ENCODE peak calls at places on chromosome 14, in six cellular contexts. Z, S, G, J, C and D are unnamed samples.

GRCh38 chr14:53741379-53742225 is 215.0 kb downstream of the BMP4 start:
- DNase-seq in G (peak), C (no peak), S (no peak), J (no peak), Z (no peak), D (no peak)

GRCh38 chr14:71206766-71207371 is 299.6 kb downstream of the PCNX1 start:
- DNase-seq in Z (no peak), J (peak), S (peak), G (peak), C (peak), D (no peak)

GRCh38 chr14:34981743-34982420 is 910 bp upstream of the SRP54 start:
- DNase-seq in C (no peak), S (peak), J (peak), G (peak), Z (peak), D (peak)

GRCh38 chr14:97213720-97214119 is 416.5 kb downstream of the VRK1 start:
- DNase-seq in C (no peak), G (no peak), Z (no peak), S (no peak), J (no peak), D (no peak)

GRCh38 chr14:103712633-103713247 is 2.5 kb downstream of the XRCC3 start:
- DNase-seq in C (no peak), J (no peak), G (no peak), Z (no peak), S (no peak), D (no peak)

GRCh38 chr14:37546621-37547447 is 48.2 kb downstream of the FOXA1 start:
- DNase-seq in Z (no peak), J (peak), C (no peak), G (peak), S (no peak), D (no peak)

GRCh38 chr14:53247596-53248370 is 94.7 kb upstream of the DDHD1 start:
- DNase-seq in J (no peak), S (no peak), Z (no peak), C (peak), G (no peak), D (no peak)

GRCh38 chr14:69342928-69343525 is 55.1 kb downstream of the ERH start:
- DNase-seq in Z (no peak), C (peak), J (no peak), S (no peak), G (no peak), D (no peak)

GRCh38 chr14:59582161-59582560 is 5.5 kb upstream of the CCDC175 start:
- DNase-seq in J (no peak), Z (no peak), C (no peak), S (no peak), G (peak), D (no peak)

GRCh38 chr14:59576332-59577294 is at the start of gene CCDC175:
- DNase-seq in G (peak), J (peak), S (peak), C (peak), Z (peak), D (peak)
- H3K4me3 ChIP-seq in G (peak), J (peak), S (peak), C (peak), Z (peak), D (peak)

GRCh38 chr14:81144811-81145598 is 75.8 kb downstream of the GTF2A1 start:
- DNase-seq in G (peak), C (no peak), J (no peak), Z (no peak), S (no peak), D (no peak)

GRCh38 chr14:81138429-81138828 is 82.3 kb downstream of the GTF2A1 start:
- DNase-seq in Z (no peak), G (no peak), S (no peak), J (no peak), C (no peak), D (no peak)

GRCh38 chr14:81147140-81147897 is 73.4 kb downstream of the GTF2A1 start:
- DNase-seq in Z (no peak), C (no peak), S (no peak), G (no peak), J (no peak), D (no peak)

GRCh38 chr14:81148635-81149034 is 72.1 kb downstream of the GTF2A1 start:
- DNase-seq in S (no peak), J (no peak), Z (no peak), G (no peak), C (no peak), D (no peak)

GRCh38 chr14:81143793-81144192 is 77.0 kb downstream of the GTF2A1 start:
- DNase-seq in J (no peak), S (no peak), G (no peak), C (no peak), Z (no peak), D (no peak)
- H3K27ac ChIP-seq in J (no peak), S (no peak), G (no peak), C (no peak), Z (no peak), D (no peak)

GRCh38 chr14:23696706-23697239 is 60.6 kb downstream of the DHRS2 start:
- DNase-seq in G (no peak), Z (no peak), S (no peak), C (no peak), J (no peak), D (no peak)

GRCh38 chr14:23692416-23692815 is 56.3 kb downstream of the DHRS2 start:
- DNase-seq in C (no peak), S (no peak), J (no peak), G (no peak), Z (no peak), D (no peak)

GRCh38 chr14:23695220-23695999 is 59.2 kb downstream of the DHRS2 start:
- DNase-seq in J (no peak), C (no peak), Z (peak), G (no peak), S (no peak), D (peak)

GRCh38 chr14:23693252-23693775 is 57.1 kb downstream of the DHRS2 start:
- DNase-seq in S (no peak), J (no peak), Z (no peak), C (no peak), G (no peak), D (no peak)

DNA sequence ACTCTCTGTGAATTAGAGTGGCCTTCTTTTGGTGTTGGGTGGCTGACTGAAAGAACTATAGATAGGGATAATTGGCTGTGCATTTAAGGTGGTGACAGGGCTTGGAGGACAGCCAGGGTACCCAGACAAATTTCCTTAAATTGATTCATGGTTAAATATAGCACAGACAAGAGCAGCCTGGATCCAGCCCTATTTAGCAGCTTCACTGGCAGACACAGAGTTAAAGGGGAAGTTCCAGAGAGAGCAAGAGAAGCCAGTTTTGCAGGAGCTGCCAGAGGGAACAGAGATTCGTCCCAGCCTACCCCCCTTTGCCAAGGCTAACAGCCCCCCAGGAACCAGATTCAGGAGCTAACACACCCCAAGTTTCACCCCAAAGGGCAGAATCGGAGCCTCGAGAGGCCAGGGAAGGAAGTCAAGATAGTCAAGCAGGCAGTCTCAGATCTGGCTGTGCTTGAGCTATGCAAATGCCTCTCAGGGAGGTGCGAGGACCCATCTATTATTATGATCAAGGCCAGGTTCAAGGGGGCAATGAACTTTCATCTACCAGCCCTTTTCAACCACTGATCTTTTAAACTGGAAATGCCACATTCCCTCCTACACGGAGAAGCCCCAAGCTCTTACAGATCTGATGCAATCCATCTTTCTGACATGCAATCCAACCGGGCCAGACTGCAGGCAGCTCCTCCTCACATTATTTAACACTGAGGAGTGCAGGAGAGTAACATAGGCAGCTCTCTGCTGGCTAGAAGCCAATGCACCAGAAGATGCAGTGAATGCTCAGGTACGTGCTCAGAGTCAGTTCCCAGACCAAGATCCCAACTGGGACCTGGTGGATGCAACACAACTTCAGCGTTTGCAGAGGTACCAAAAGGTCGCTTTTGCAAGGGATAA is 58.2 kb downstream of the DHRS2 start:
- DNase-seq in S (no peak), J (peak), C (no peak), G (no peak), Z (no peak), D (peak)
- H3K4me3 ChIP-seq in S (no peak), J (no peak), C (no peak), G (no peak), Z (peak), D (peak)

DNA sequence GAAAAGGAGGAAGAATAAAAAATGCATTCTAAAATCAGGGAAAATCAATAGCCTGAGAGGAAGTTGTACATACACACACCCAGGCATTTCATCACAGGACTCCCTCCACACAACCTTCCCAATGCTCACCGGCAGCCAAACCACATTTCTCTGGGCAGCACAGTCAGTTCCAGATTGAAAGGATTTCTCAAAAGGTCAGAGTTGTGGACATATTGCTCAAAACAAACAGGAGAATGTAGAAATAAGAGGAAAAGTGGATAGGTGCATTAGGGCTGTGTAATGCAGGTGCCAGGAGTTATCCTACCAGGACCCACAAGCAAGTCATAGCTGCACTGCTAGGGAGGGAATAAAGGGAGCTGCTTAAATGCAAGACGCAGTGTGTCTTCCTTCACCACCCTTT is 62.9 kb downstream of the GCH1 start:
- DNase-seq in Z (no peak), C (no peak), J (peak), S (no peak), G (peak), D (no peak)
- H3K27ac ChIP-seq in Z (no peak), C (no peak), J (no peak), S (peak), G (no peak), D (no peak)